ENCODE peak calls at places on chromosomes 13 and 19, in seven cellular contexts. P is frontal cortex; Z is IMR-90; S is GM04504; B is activated CD8-positive, alpha-beta T cell treated with anti-CD3 and anti-CD28 coated beads, Interleukin-2, amount 10 ng/mL, durations not matched to agents 7 days and 5 days; F is stimulated activated CD4-positive, alpha-beta T cell treated with anti-CD3 and anti-CD28 coated beads, Interleukin-2, amount 100 ng/mL, for 48 hours; Y is activated B cell treated with CpG ODN at 0.5 μM for 24 hours. A is an unnamed sample.

GRCh38 chr13:74930402-74931165 is 551.4 kb downstream of the TBC1D4 start:
- DNase-seq in P (no peak), Z (peak; percentile 61), S (peak; percentile 45), B (no peak), F (no peak), Y (no peak), A (peak; percentile 64)

GRCh38 chr13:67439365-67439764 is 209.2 kb upstream of the PCDH9 start:
- DNase-seq in P (no peak), Z (no peak), S (no peak), B (no peak), F (no peak), Y (no peak), A (no peak)

GRCh38 chr19:1122021-1122971 is 18.5 kb downstream of the GPX4 start:
- DNase-seq in P (no peak), Z (no peak), S (no peak), B (no peak), F (no peak), Y (no peak), A (no peak)

GRCh38 chr13:36766295-36766694 is 52.7 kb upstream of the RFXAP start:
- DNase-seq in P (no peak), Z (peak; percentile 47), S (no peak), B (no peak), F (no peak), Y (no peak), A (peak; percentile 89)

GRCh38 chr19:22625266-22626035 is 8.7 kb upstream of the ZNF492 start:
- DNase-seq in P (no peak), Z (no peak), S (no peak), B (no peak), F (no peak), Y (no peak), A (no peak)

GRCh38 chr19:13275016-13275722 is 125.0 kb downstream of the IER2 start:
- DNase-seq in P (no peak), Z (no peak), S (no peak), B (no peak), F (no peak), Y (no peak), A (no peak)

GRCh38 chr13:111492341-111492945 is 172.0 kb downstream of the TEX29 start:
- DNase-seq in P (no peak), Z (no peak), S (no peak), B (no peak), F (no peak), Y (no peak), A (no peak)

GRCh38 chr19:49342291-49342721 is 7.1 kb downstream of the CD37 start:
- DNase-seq in P (no peak), Z (no peak), S (no peak), B (no peak), F (no peak), Y (peak; percentile 17), A (no peak)

GRCh38 chr13:110245421-110245899 is 61.5 kb downstream of the COL4A1 start:
- DNase-seq in P (no peak), Z (peak; percentile 76), S (no peak), B (no peak), F (no peak), Y (no peak), A (no peak)

A was measured in iris pigment epithelial cell.